ENCODE peak calls at places on chromosomes 2 and 18, in seven cellular contexts. T, A, U, E, F, S and J are unnamed samples.

GRCh38 chr2:169478745-169479256 is 493 bp upstream of the BBS5 start:
- DNase-seq in A (no peak), E (no peak), F (no peak), U (no peak), T (no peak), S (no peak), J (no peak)

GRCh38 chr2:128798502-128799283 is 480.0 kb upstream of the HS6ST1 start:
- DNase-seq in E (no peak), S (no peak), A (peak), T (no peak), U (no peak), F (peak), J (no peak)

GRCh38 chr2:20421988-20422678 is 24.7 kb upstream of the RHOB start:
- DNase-seq in U (peak), F (no peak), E (peak), T (peak), A (peak), S (peak), J (peak)

GRCh38 chr2:44004735-44005602 is 9.2 kb upstream of the LRPPRC start:
- DNase-seq in F (no peak), S (no peak), E (no peak), U (no peak), A (no peak), T (no peak), J (no peak)

GRCh38 chr2:143909577-143909976 is 610.3 kb downstream of the ZEB2 start:
- DNase-seq in T (no peak), F (no peak), E (no peak), U (no peak), S (no peak), A (no peak), J (no peak)

GRCh38 chr2:62186534-62186933 is 9.4 kb upstream of the B3GNT2 start:
- DNase-seq in A (no peak), U (no peak), F (no peak), T (no peak), E (no peak), S (no peak), J (no peak)

GRCh38 chr2:232260075-232260474 is 118.5 kb upstream of the ALPP start:
- DNase-seq in S (peak), F (no peak), U (no peak), T (no peak), A (no peak), E (peak), J (peak)

GRCh38 chr2:207758010-207758409 is 11.7 kb downstream of the FZD5 start:
- DNase-seq in T (no peak), S (no peak), F (no peak), U (no peak), A (no peak), E (no peak), J (no peak)

GRCh38 chr2:39486071-39486470 is 49.0 kb upstream of the MAP4K3 start:
- DNase-seq in E (no peak), U (no peak), A (no peak), S (no peak), T (no peak), F (no peak), J (no peak)

GRCh38 chr2:60068755-60069154 is 484.7 kb downstream of the BCL11A start:
- DNase-seq in A (no peak), S (no peak), T (no peak), F (no peak), E (no peak), U (no peak), J (no peak)

GRCh38 chr2:190887089-190887488 is 6.5 kb downstream of the GLS start:
- DNase-seq in F (no peak), T (no peak), E (no peak), A (no peak), U (no peak), S (peak), J (no peak)

GRCh38 chr2:33062665-33063249 is 116.0 kb downstream of the LTBP1 start:
- DNase-seq in U (no peak), T (no peak), E (peak), A (no peak), F (no peak), S (peak), J (no peak)

GRCh38 chr2:108189316-108189715 is 50.5 kb upstream of the SULT1C3 start:
- DNase-seq in U (no peak), F (no peak), T (no peak), A (no peak), S (peak), E (no peak), J (no peak)

GRCh38 chr18:23735021-23735464 is 45.8 kb downstream of the LAMA3 start:
- DNase-seq in S (peak), T (no peak), E (peak), U (no peak), F (no peak), A (no peak), J (peak)

GRCh38 chr2:164479460-164479859 is 141.8 kb downstream of the GRB14 start:
- DNase-seq in U (no peak), A (peak), T (no peak), S (peak), F (peak), E (peak), J (peak)

GRCh38 chr18:76522104-76522503 is 27.1 kb upstream of the ZNF516 start:
- DNase-seq in T (no peak), S (no peak), F (peak), U (no peak), A (no peak), E (no peak), J (no peak)

GRCh38 chr2:28257182-28257581 is 135.5 kb upstream of the FOSL2 start:
- DNase-seq in T (no peak), E (no peak), U (no peak), A (no peak), S (no peak), F (no peak), J (no peak)

GRCh38 chr2:71609441-71609840 is 156.1 kb downstream of the DYSF start:
- DNase-seq in A (no peak), U (peak), F (peak), S (peak), E (no peak), T (no peak), J (no peak)

GRCh38 chr2:219731173-219731572 is 103.7 kb downstream of the SLC4A3 start:
- DNase-seq in S (no peak), A (no peak), T (no peak), U (no peak), F (no peak), E (no peak), J (no peak)

GRCh38 chr2:208062113-208062512 is 36.8 kb upstream of the PLEKHM3 start:
- DNase-seq in U (no peak), F (peak), S (peak), A (peak), T (no peak), E (peak), J (no peak)

GRCh38 chr2:50181212-50181611 is 850.7 kb downstream of the NRXN1 start:
- DNase-seq in F (no peak), S (no peak), T (no peak), U (no peak), A (no peak), E (peak), J (no peak)

GRCh38 chr2:20182241-20182931 is 42.5 kb downstream of the SDC1 start:
- DNase-seq in A (no peak), E (peak), U (no peak), T (no peak), S (peak), F (no peak), J (no peak)

GRCh38 chr2:218015831-218016521 is 13.2 kb upstream of the TNS1 start:
- DNase-seq in T (peak), F (peak), U (no peak), S (no peak), A (peak), E (no peak), J (no peak)

GRCh38 chr2:183264890-183265535 is 140.8 kb downstream of the NUP35 start:
- DNase-seq in S (no peak), A (no peak), F (no peak), E (no peak), T (no peak), U (no peak), J (no peak)

GRCh38 chr2:221502270-221502973 is 69.7 kb downstream of the EPHA4 start:
- DNase-seq in E (peak), S (peak), F (no peak), U (no peak), A (no peak), T (no peak), J (peak)

DNA sequence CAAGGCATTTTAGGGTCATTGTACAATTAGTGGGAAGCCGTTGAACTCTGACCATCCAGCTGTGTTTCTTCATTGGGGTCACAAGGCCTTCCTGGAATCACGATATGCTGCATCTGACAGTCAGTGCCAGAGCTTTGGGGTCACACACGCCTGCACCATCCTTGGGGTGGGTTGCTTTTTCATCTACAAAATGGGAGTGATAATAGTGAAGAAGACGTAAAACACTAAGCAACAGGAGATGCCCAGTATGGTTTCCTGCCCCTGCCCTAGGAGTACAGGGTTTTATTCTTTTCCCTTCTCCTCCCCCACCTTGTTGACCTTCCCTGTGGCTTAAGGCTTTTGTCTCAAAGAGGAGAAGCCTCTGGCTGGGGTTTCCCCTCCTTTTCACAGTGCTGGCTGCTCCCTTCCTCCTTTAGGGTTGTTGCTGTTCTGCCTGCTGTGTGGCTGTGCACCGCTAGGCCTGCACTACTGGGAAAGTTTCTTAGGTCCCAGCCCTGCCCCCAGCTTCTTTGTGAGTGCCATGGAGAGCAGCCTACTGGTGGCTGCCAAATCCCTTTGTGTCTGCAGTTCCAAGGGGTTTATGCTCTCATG is 245.6 kb downstream of the TPGS2 start:
- DNase-seq in S (peak), E (no peak), F (peak), T (no peak), A (no peak), U (no peak), J (no peak)
- TF ChIP-seq CTCF in S (no peak), E (no peak), F (peak), T (no peak), A (no peak), U (no peak), J (no peak)

DNA sequence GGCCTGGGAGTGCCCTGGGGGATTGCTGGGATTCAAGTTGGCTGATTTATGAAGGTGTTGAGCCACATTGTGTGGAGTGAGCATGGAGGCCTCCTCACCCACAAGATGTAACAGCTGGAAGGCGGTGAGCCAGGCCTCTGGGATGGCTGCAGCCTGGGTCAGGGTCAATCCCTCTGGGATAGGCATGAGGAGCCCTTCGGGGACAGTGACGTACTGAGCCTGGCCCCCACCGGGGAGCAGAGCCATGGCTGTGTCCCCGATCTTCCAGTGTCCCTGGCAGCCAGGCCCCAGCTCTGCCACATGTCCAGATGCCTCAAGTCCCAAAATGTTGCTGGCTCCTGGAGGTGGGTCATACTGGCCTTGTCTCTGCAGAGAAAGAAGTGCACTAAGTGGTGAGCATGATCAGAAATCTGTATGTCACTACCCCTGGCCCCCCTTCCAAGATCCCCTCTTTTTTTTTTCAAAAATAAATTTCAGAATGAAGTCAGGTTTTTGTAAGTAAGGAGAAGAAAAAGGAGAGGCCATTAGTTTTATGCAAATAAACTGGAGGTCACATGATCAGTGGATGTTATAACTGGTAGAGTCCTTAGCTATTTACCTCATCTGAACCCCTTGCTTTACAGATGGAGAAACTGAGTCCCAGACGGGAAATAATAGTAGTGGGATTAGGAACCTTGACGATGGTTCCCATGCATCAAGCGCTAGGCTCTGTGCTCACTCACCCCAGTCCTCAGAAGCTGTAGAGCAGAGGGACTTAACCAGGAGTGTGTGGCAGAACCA is 1.7 kb downstream of the TP53I3 start:
- DNase-seq in U (no peak), T (peak), F (no peak), E (no peak), A (no peak), S (no peak), J (no peak)
- H3K4me3 ChIP-seq in U (no peak), T (peak), F (peak), E (peak), A (peak), S (peak), J (peak)

GRCh38 chr18:70075906-70076305 is 128.2 kb upstream of the CD226 start:
- DNase-seq in U (no peak), E (no peak), F (no peak), T (no peak), A (no peak), S (peak), J (no peak)
- TF ChIP-seq CTCF in U (no peak), E (no peak), F (peak), T (no peak), A (no peak), S (peak), J (peak)

GRCh38 chr18:12085136-12085535 is 8.5 kb upstream of the ANKRD62 start:
- DNase-seq in F (peak), U (no peak), E (no peak), S (no peak), A (no peak), T (no peak), J (no peak)

GRCh38 chr18:12087483-12087960 is 6.1 kb upstream of the ANKRD62 start:
- DNase-seq in U (no peak), E (no peak), S (no peak), F (no peak), A (no peak), T (peak), J (no peak)

GRCh38 chr18:12086677-12087482 is 6.8 kb upstream of the ANKRD62 start:
- DNase-seq in U (no peak), T (no peak), S (no peak), A (no peak), E (no peak), F (no peak), J (no peak)

GRCh38 chr18:12086249-12086648 is 7.4 kb upstream of the ANKRD62 start:
- DNase-seq in F (no peak), A (no peak), T (peak), U (no peak), E (no peak), S (no peak), J (no peak)

GRCh38 chr18:12085786-12086185 is 7.9 kb upstream of the ANKRD62 start:
- DNase-seq in U (no peak), T (peak), A (no peak), S (no peak), F (no peak), E (no peak), J (no peak)
- H3K4me3 ChIP-seq in U (no peak), T (no peak), A (no peak), S (no peak), F (no peak), E (no peak), J (no peak)

GRCh38 chr2:152444448-152444847 is 109.5 kb downstream of the FMNL2 start:
- DNase-seq in S (no peak), U (no peak), T (no peak), A (no peak), E (no peak), F (no peak), J (no peak)
- TF ChIP-seq CTCF in S (no peak), U (no peak), T (no peak), A (no peak), E (no peak), F (no peak), J (no peak)

GRCh38 chr2:94874277-94874997 is 3.2 kb downstream of the TEKT4 start:
- DNase-seq in A (peak), S (peak), U (no peak), F (peak), E (no peak), T (peak), J (no peak)
- H3K4me3 ChIP-seq in A (no peak), S (no peak), U (no peak), F (no peak), E (no peak), T (no peak), J (no peak)

DNA sequence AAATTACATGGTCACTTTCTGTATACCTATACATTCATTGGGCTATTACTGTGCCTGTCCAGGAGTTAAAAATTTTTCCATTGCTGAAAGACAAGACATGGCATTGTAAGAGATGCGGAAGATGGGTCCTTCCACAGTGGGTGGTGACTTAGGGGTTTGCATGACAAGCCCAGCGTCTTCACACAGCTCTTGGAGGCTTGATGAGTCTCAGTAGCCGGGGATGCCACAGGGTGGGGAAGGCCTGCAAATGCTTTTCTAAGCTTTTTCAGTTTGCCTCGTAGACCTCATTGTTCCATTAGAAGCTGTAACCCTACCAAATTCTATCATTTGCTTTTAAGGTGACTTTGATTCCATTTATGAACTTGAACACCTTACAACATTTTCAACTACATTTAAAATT is 18.1 kb upstream of the MAPRE3 start:
- DNase-seq in S (no peak), E (no peak), T (no peak), U (no peak), A (no peak), F (no peak), J (no peak)
- TF ChIP-seq CTCF in S (no peak), E (no peak), T (no peak), U (no peak), A (no peak), F (no peak), J (no peak)